ENCODE peak calls at places on chromosome 9, in four cellular contexts. One of them, this sample, is unnamed.

GRCh38 chr9:130352081-130352480 is 86.5 kb downstream of the HMCN2 start:
- DNase-seq in HT1080: no peak
- DNase-seq in iPS-NIHi11: no peak
- DNase-seq in cardiac fibroblast: no peak
- DNase-seq in this sample: no peak

GRCh38 chr9:120905794-120906248 is 20.8 kb downstream of the TRAF1 start:
- DNase-seq in iPS-NIHi11: no peak
- DNase-seq in HT1080: no peak
- DNase-seq in cardiac fibroblast: no peak
- DNase-seq in this sample: no peak

GRCh38 chr9:97852001-97852398 is 1.0 kb upstream of the FOXE1 start:
- DNase-seq in cardiac fibroblast: no peak
- DNase-seq in iPS-NIHi11: no peak
- DNase-seq in HT1080: no peak
- DNase-seq in this sample: peak

GRCh38 chr9:129252937-129253819 is 75.1 kb upstream of the IER5L start:
- DNase-seq in cardiac fibroblast: no peak
- DNase-seq in iPS-NIHi11: no peak
- DNase-seq in HT1080: no peak
- DNase-seq in this sample: no peak

GRCh38 chr9:104784098-104784497 is 20.2 kb downstream of the NIPSNAP3B start:
- DNase-seq in cardiac fibroblast: no peak
- DNase-seq in iPS-NIHi11: no peak
- DNase-seq in HT1080: no peak
- DNase-seq in this sample: no peak

GRCh38 chr9:128877852-128878251 is 3.9 kb downstream of the KYAT1 start:
- DNase-seq in HT1080: no peak
- DNase-seq in iPS-NIHi11: no peak
- DNase-seq in cardiac fibroblast: no peak
- DNase-seq in this sample: no peak

GRCh38 chr9:21933865-21934264 is 60.3 kb downstream of the CDKN2A start:
- DNase-seq in iPS-NIHi11: no peak
- DNase-seq in HT1080: no peak
- DNase-seq in cardiac fibroblast: peak
- DNase-seq in this sample: no peak

GRCh38 chr9:132787748-132788159 is 90.3 kb downstream of the AK8 start:
- DNase-seq in iPS-NIHi11: no peak
- DNase-seq in HT1080: no peak
- DNase-seq in cardiac fibroblast: no peak
- DNase-seq in this sample: no peak

GRCh38 chr9:73149371-73150067 is 2.1 kb upstream of the ANXA1 start:
- DNase-seq in cardiac fibroblast: peak
- DNase-seq in HT1080: peak
- DNase-seq in iPS-NIHi11: no peak
- DNase-seq in this sample: no peak

GRCh38 chr9:34157308-34157707 is 21.5 kb upstream of the UBAP1 start:
- DNase-seq in iPS-NIHi11: no peak
- DNase-seq in HT1080: no peak
- DNase-seq in cardiac fibroblast: no peak
- DNase-seq in this sample: no peak

GRCh38 chr9:70177121-70177520 is 81.7 kb upstream of the SMC5 start:
- DNase-seq in cardiac fibroblast: no peak
- DNase-seq in HT1080: no peak
- DNase-seq in iPS-NIHi11: no peak
- DNase-seq in this sample: no peak

GRCh38 chr9:86695904-86696424 is 251.3 kb downstream of the GAS1 start:
- DNase-seq in iPS-NIHi11: no peak
- DNase-seq in HT1080: no peak
- DNase-seq in cardiac fibroblast: peak
- DNase-seq in this sample: no peak

GRCh38 chr9:128339761-128340690 is at the start of gene SLC27A4:
- DNase-seq in cardiac fibroblast: peak
- DNase-seq in HT1080: peak
- DNase-seq in iPS-NIHi11: peak
- DNase-seq in this sample: peak

GRCh38 chr9:98427491-98427890 is 172.0 kb upstream of the TBC1D2 start:
- DNase-seq in iPS-NIHi11: no peak
- DNase-seq in cardiac fibroblast: no peak
- DNase-seq in HT1080: no peak
- DNase-seq in this sample: no peak

GRCh38 chr9:30574355-30575151 is 1809.9 kb upstream of the ACO1 start:
- DNase-seq in cardiac fibroblast: no peak
- DNase-seq in iPS-NIHi11: peak
- DNase-seq in HT1080: no peak
- DNase-seq in this sample: no peak

GRCh38 chr9:124345751-124346281 is 69.4 kb downstream of the PSMB7 start:
- DNase-seq in HT1080: no peak
- DNase-seq in cardiac fibroblast: no peak
- DNase-seq in iPS-NIHi11: no peak
- DNase-seq in this sample: no peak

GRCh38 chr9:9847750-9848149 is 765.1 kb downstream of the PTPRD start:
- DNase-seq in cardiac fibroblast: no peak
- DNase-seq in iPS-NIHi11: no peak
- DNase-seq in HT1080: no peak
- DNase-seq in this sample: no peak

GRCh38 chr9:136551401-136552116 is 5.7 kb upstream of the NOTCH1 start:
- DNase-seq in HT1080: peak
- DNase-seq in cardiac fibroblast: peak
- DNase-seq in iPS-NIHi11: peak
- DNase-seq in this sample: no peak

GRCh38 chr9:99690573-99690972 is 131.1 kb upstream of the NR4A3 start:
- DNase-seq in cardiac fibroblast: no peak
- DNase-seq in iPS-NIHi11: peak
- DNase-seq in HT1080: no peak
- DNase-seq in this sample: no peak

GRCh38 chr9:137621131-137621757 is 2.4 kb downstream of the EHMT1 start:
- DNase-seq in cardiac fibroblast: peak
- DNase-seq in HT1080: peak
- DNase-seq in iPS-NIHi11: no peak
- DNase-seq in this sample: no peak

GRCh38 chr9:81964216-81965171 is 21.2 kb downstream of the SPATA31D3 start:
- DNase-seq in cardiac fibroblast: peak
- DNase-seq in HT1080: no peak
- DNase-seq in iPS-NIHi11: no peak
- DNase-seq in this sample: no peak

GRCh38 chr9:1460143-1460769 is 410.1 kb downstream of the DMRT2 start:
- DNase-seq in HT1080: peak
- DNase-seq in iPS-NIHi11: peak
- DNase-seq in cardiac fibroblast: no peak
- DNase-seq in this sample: no peak

GRCh38 chr9:91948423-91949292 is 1.4 kb downstream of the ROR2 start:
- DNase-seq in HT1080: no peak
- DNase-seq in iPS-NIHi11: peak
- DNase-seq in cardiac fibroblast: no peak
- DNase-seq in this sample: peak

GRCh38 chr9:2012347-2012746 is 2.8 kb upstream of the SMARCA2 start:
- DNase-seq in iPS-NIHi11: no peak
- DNase-seq in HT1080: no peak
- DNase-seq in cardiac fibroblast: no peak
- DNase-seq in this sample: no peak

GRCh38 chr9:107251756-107252322 is 31.2 kb upstream of the RAD23B start:
- DNase-seq in cardiac fibroblast: peak
- DNase-seq in HT1080: no peak
- DNase-seq in iPS-NIHi11: no peak
- DNase-seq in this sample: no peak

GRCh38 chr9:133863193-133863592 is 125.0 kb upstream of the SARDH start:
- DNase-seq in iPS-NIHi11: no peak
- DNase-seq in HT1080: no peak
- DNase-seq in cardiac fibroblast: no peak
- DNase-seq in this sample: no peak

GRCh38 chr9:129863059-129863690 is 27.9 kb downstream of the USP20 start:
- DNase-seq in HT1080: peak
- DNase-seq in cardiac fibroblast: peak
- DNase-seq in iPS-NIHi11: no peak
- DNase-seq in this sample: no peak

GRCh38 chr9:134884492-134884891 is 3.9 kb downstream of the FCN2 start:
- DNase-seq in HT1080: no peak
- DNase-seq in iPS-NIHi11: no peak
- DNase-seq in cardiac fibroblast: no peak
- DNase-seq in this sample: no peak

GRCh38 chr9:72207278-72207677 is 58.0 kb downstream of the GDA start:
- DNase-seq in cardiac fibroblast: no peak
- DNase-seq in iPS-NIHi11: no peak
- DNase-seq in HT1080: no peak
- DNase-seq in this sample: no peak

GRCh38 chr9:91741529-91741928 is 208.5 kb downstream of the ROR2 start:
- DNase-seq in HT1080: peak
- DNase-seq in cardiac fibroblast: peak
- DNase-seq in iPS-NIHi11: no peak
- DNase-seq in this sample: no peak

GRCh38 chr9:131441441-131441840 is 47.6 kb downstream of the PRRC2B start:
- DNase-seq in iPS-NIHi11: no peak
- DNase-seq in cardiac fibroblast: no peak
- DNase-seq in HT1080: no peak
- DNase-seq in this sample: no peak

GRCh38 chr9:132763574-132763973 is 93.3 kb downstream of the GTF3C4 start:
- DNase-seq in cardiac fibroblast: no peak
- DNase-seq in HT1080: no peak
- DNase-seq in iPS-NIHi11: no peak
- DNase-seq in this sample: no peak

GRCh38 chr9:3434594-3434993 is 91.2 kb downstream of the RFX3 start:
- DNase-seq in cardiac fibroblast: peak
- DNase-seq in HT1080: no peak
- DNase-seq in iPS-NIHi11: no peak
- DNase-seq in this sample: no peak

GRCh38 chr9:2271426-2271825 is 256.3 kb downstream of the SMARCA2 start:
- DNase-seq in HT1080: peak
- DNase-seq in iPS-NIHi11: peak
- DNase-seq in cardiac fibroblast: peak
- DNase-seq in this sample: no peak

GRCh38 chr9:94936411-94936810 is 209.9 kb downstream of the AOPEP start:
- DNase-seq in HT1080: no peak
- DNase-seq in cardiac fibroblast: peak
- DNase-seq in iPS-NIHi11: no peak
- DNase-seq in this sample: no peak

GRCh38 chr9:133421615-133422542 is at the start of gene ADAMTS13:
- DNase-seq in cardiac fibroblast: no peak
- DNase-seq in HT1080: peak
- DNase-seq in iPS-NIHi11: no peak
- DNase-seq in this sample: no peak